ENCODE peak calls at places on chromosomes 12 and 14, in six cellular contexts. Z is stomach, K is K562, J is H1, G is suprapubic skin, A is sigmoid colon. I is an unnamed sample. For H3K4me1 and H3K36me3, the result is how much of the 10 kb centered on the place peaks cover.

GRCh38 chr12:121446760-121447159 is 46.8 kb downstream of the RNF34 start:
- DNase-seq in J (no peak), A (no peak), Z (no peak), K (no peak), G (no peak), I (no peak)

GRCh38 chr14:83867871-83868270 is 1662.1 kb upstream of the FLRT2 start:
- DNase-seq in G (no peak), K (no peak), Z (no peak), A (no peak), J (no peak), I (peak)

GRCh38 chr14:64508215-64508776 is 3.7 kb downstream of the ZBTB1 start:
- DNase-seq in J (no peak), G (no peak), A (no peak), Z (no peak), K (no peak), I (no peak)

GRCh38 chr14:94028450-94028826 is 2.3 kb downstream of the OTUB2 start:
- DNase-seq in J (no peak), Z (no peak), K (no peak), G (no peak), A (no peak), I (no peak)

GRCh38 chr14:75340921-75341320 is 62.3 kb downstream of the FOS start:
- DNase-seq in G (peak), A (peak), J (no peak), K (no peak), Z (peak), I (peak)

GRCh38 chr14:86781111-86781510 is 1211.9 kb downstream of the GALC start:
- DNase-seq in G (no peak), J (no peak), A (no peak), Z (no peak), K (no peak), I (no peak)

GRCh38 chr14:31787377-31787776 is 226.2 kb downstream of the NUBPL start:
- DNase-seq in J (no peak), A (no peak), G (no peak), Z (no peak), K (peak), I (no peak)

GRCh38 chr14:75711134-75711795 is 50.2 kb downstream of the TTLL5 start:
- DNase-seq in J (peak), G (no peak), A (no peak), K (peak), Z (peak), I (no peak)

GRCh38 chr12:87119713-87120112 is 863.5 kb upstream of the MGAT4C start:
- DNase-seq in K (no peak), Z (no peak), G (no peak), A (no peak), J (no peak), I (no peak)

GRCh38 chr14:52906141-52906601 is 44.7 kb downstream of the FERMT2 start:
- DNase-seq in G (no peak), Z (no peak), K (no peak), A (no peak), J (no peak), I (no peak)

GRCh38 chr14:95677168-95677835 is 8.9 kb upstream of the TCL1B start:
- DNase-seq in G (no peak), J (no peak), A (no peak), K (no peak), Z (no peak), I (no peak)

GRCh38 chr12:128387811-128388422 is 120.9 kb downstream of the TMEM132C start:
- DNase-seq in G (no peak), J (peak), Z (peak), K (peak), A (no peak), I (no peak)

GRCh38 chr12:5258498-5258897 is 173.4 kb upstream of the NTF3 start:
- DNase-seq in K (no peak), A (no peak), J (no peak), G (peak), Z (no peak), I (no peak)

GRCh38 chr12:50508420-50508819 is 3.6 kb downstream of the DIP2B start:
- DNase-seq in G (no peak), J (no peak), K (no peak), Z (no peak), A (no peak), I (no peak)

DNA sequence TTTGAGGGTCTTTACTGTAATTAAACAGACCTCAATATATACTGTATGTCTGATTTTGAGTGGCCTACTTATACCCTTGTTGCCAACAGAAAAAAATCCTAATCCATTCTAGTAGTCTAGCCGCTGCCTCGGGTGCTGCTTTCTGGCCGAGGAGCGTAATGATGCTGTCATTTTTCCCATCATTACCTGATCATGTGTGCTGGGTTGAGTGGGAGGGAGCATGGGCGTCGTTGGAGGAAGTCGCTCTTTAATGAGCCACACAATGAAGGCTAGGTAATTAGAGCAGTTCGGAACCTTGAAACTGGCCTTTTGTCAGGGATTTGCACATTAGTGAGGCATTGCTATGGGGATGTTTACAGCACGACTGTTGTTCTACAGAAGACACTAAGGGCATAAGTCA is 76.1 kb upstream of the RFX4 start:
- DNase-seq in G (no peak), J (no peak), K (no peak), A (no peak), Z (no peak), I (no peak)
- H3K4me1 ChIP-seq in G (under half), J (under half), K (under half), A (under half), Z (under half), I (under half)

DNA sequence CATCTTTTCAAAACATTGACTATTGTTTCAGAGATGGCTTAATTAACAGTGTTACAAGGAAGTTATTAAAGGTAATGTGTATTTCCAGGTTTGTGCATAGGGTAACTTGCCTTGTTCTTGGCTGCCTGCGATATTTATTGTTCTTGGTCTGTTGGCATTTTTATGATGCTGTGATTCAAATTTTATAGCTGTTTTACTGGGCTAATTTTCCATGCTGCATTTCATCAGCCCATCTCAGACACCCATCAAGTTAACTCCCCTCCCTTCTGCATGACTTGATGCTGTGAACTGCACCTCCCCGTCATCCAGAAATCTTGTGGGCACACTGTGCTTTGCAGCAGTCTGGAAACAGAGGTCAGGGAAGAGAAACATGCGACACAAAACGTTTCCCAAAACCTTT is 1049.2 kb downstream of the AACS start:
- DNase-seq in J (no peak), A (no peak), Z (no peak), G (no peak), K (no peak), I (no peak)
- H3K36me3 ChIP-seq in J (under half), A (under half), Z (under half), G (under half), K (under half), I (under half)

DNA sequence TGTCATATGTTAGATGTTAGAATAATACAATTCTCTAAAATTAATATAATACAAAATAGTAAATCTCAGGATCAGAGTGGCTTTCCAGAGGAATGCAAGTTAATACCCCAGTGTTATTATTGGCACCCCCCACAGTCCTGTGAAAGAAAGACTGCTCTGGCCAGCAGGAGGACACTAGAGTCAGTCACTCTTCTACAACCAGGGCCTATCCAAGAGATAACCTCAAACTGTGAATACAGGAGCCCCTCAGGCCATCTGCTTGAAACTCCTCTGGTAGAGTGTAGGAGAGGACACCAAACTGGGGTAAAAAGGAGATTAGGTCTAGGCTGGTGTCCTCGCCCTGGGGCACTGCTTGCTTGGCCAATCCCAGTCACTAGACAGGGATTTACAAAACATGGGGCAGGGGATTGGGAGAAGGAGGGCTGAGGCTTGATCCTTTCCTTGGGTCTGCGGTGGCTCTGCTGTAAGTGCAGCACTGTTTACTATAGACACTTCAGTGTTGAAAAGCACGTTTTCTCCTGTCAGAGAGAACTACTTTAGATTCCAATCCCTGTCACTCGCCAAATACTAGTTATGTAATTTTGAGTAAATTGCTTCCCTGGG is 44.4 kb upstream of the PTPRR start:
- DNase-seq in Z (no peak), A (no peak), K (no peak), J (no peak), G (no peak), I (no peak)
- TF ChIP-seq EP300 in Z (no peak), A (no peak), K (no peak), J (no peak), G (no peak), I (no peak)

GRCh38 chr12:8948711-8949524 is 527 bp downstream of the M6PR start:
- DNase-seq in A (no peak), G (no peak), K (peak), Z (no peak), J (peak), I (no peak)

GRCh38 chr12:8949525-8950286 is at the start of gene M6PR:
- DNase-seq in G (peak), Z (peak), J (peak), A (peak), K (peak), I (peak)

GRCh38 chr12:8946733-8947132 is 2.7 kb downstream of the M6PR start:
- DNase-seq in G (no peak), A (no peak), Z (no peak), J (no peak), K (no peak), I (no peak)

GRCh38 chr12:8950287-8950574 is 786 bp upstream of the M6PR start:
- DNase-seq in K (no peak), G (no peak), Z (no peak), J (no peak), A (no peak), I (no peak)

DNA sequence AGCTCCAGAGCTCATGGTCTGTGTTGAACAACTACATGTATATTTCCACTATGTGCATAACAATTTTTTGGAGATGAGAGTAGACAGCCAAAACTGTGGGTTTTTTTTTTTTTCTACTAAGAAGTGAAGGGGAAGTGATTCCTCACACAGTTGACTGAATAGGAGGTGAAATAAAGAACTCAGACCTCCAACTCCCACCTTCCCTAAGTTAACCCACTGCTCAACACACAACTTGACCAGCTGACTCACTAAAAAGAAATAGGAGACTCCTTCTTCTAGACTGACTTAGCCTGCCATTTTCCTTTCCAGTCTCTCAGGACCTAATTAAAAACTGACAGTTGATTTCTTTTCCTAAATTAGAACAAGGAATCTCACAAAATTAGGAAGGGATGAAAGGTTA is 1.7 kb downstream of the M6PR start:
- DNase-seq in J (no peak), K (no peak), G (no peak), Z (no peak), A (no peak), I (no peak)
- H3K4me1 ChIP-seq in J (under half), K (under half), G (under half), Z (under half), A (under half), I (under half)

GRCh38 chr12:1553546-1553945 is 40.8 kb downstream of the FBXL14 start:
- DNase-seq in J (no peak), G (no peak), A (no peak), Z (no peak), K (no peak), I (no peak)
- H3K36me3 ChIP-seq in J (under half), G (under half), A (under half), Z (under half), K (under half), I (under half)

DNA sequence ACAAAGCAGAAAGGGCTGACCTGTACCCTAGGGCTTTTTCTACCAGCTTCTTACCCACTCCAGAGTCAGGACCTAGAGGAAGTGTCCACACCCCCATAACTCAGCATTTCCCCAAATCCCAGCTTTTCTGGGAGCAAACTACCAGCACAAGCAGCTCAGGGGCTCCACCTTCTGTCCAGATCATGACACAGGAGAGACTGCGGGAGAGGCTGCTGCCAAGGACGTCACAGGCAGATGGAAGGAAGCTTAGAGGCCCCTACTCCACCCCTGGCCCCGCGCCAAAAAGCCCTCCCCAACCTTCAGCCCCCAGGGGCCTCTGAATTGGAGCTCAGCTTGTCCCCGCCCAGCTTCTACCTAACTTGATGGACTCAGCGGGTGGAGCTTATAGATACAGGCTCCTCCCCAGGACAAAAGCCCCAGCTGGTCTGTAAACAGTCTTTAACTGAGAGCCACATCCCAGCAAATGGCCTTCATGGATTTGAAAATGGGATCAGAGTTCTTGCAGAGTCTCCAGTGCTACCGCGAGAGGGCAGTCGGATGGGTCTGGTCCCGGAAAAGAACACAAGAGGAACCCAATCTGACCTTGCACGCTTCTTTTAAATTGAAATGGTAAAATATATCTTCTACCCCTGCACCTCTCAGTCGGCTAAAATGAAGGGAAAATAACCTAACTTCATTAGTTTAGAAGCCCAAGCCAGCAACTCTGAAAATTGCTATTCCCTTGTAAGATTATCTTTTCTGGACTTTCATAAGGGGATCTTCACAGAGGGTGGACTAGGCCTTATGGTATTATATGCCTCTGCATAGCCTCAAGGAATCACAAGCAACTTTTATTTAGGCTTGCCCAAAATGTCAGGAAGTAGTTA is 6.8 kb upstream of the BAZ2A start:
- DNase-seq in K (peak), J (peak), Z (peak), A (peak), G (peak), I (peak)
- TF ChIP-seq EP300 in K (peak), J (peak), Z (no peak), A (no peak), G (no peak), I (peak)

GRCh38 chr14:98816718-98817117 is 455.3 kb downstream of the BCL11B start:
- DNase-seq in G (no peak), A (no peak), K (no peak), J (no peak), Z (no peak), I (no peak)
- H3K4me1 ChIP-seq in G (under half), A (under half), K (under half), J (under half), Z (under half), I (under half)

GRCh38 chr14:105011312-105011990 is 9.4 kb downstream of the CDCA4 start:
- DNase-seq in Z (no peak), K (no peak), J (no peak), A (no peak), G (no peak), I (no peak)
- H3K36me3 ChIP-seq in Z (under half), K (half or more), J (under half), A (under half), G (half or more), I (under half)

GRCh38 chr12:71556881-71557280 is 106.8 kb downstream of the ZFC3H1 start:
- DNase-seq in K (no peak), Z (no peak), J (no peak), G (no peak), A (no peak), I (no peak)
- TF ChIP-seq EP300 in K (no peak), Z (no peak), J (no peak), G (no peak), A (no peak), I (no peak)